ENCODE peak calls at places on chromosomes 1 and 21, in seven cellular contexts. S is GM20000; C is NCI-H510A treated with DMSO at 0.1 percent for 48 hours; Y is CD4-positive, alpha-beta memory T cell; E is activated CD4-positive, alpha-beta T cell treated with anti-CD3 and anti-CD28 coated beads, Interleukin-2, amount 50 U/mL, for 48 hours; N is GM12892; D is mucosa of gallbladder. O is an unnamed sample.

GRCh38 chr1:116329524-116330341 is 43.3 kb upstream of the ATP1A1 start:
- DNase-seq in S (no peak), C (no peak), Y (no peak), E (no peak), N (no peak), D (no peak), O (no peak)

GRCh38 chr21:45224189-45224938 is 63.3 kb downstream of the POFUT2 start:
- DNase-seq in S (no peak), C (no peak), Y (peak), E (peak), N (no peak), D (no peak), O (no peak)

GRCh38 chr21:36509966-36510742 is 30.2 kb upstream of the CLDN14 start:
- DNase-seq in S (no peak), C (peak), Y (no peak), E (no peak), N (no peak), D (peak), O (no peak)

GRCh38 chr1:217062566-217062965 is 339.3 kb upstream of the ESRRG start:
- DNase-seq in S (no peak), C (no peak), Y (no peak), E (no peak), N (no peak), D (no peak), O (no peak)

GRCh38 chr1:31848381-31848897 is 32.6 kb upstream of the SPOCD1 start:
- DNase-seq in S (no peak), C (no peak), Y (peak), E (peak), N (no peak), D (no peak), O (no peak)

GRCh38 chr1:22829001-22829989 is 118.7 kb downstream of the EPHB2 start:
- DNase-seq in S (no peak), C (no peak), Y (no peak), E (no peak), N (no peak), D (peak), O (no peak)

GRCh38 chr21:28959367-28960099 is 33.1 kb downstream of the LTN1 start:
- DNase-seq in S (no peak), C (no peak), Y (no peak), E (no peak), N (no peak), D (no peak), O (no peak)

GRCh38 chr1:202034683-202035462 is 24.5 kb downstream of the ELF3 start:
- DNase-seq in S (peak), C (peak), Y (no peak), E (no peak), N (no peak), D (peak), O (no peak)

GRCh38 chr1:154342836-154343472 is 17.6 kb downstream of the ATP8B2 start:
- DNase-seq in S (no peak), C (no peak), Y (peak), E (peak), N (no peak), D (no peak), O (peak)

GRCh38 chr1:212752934-212753497 is 38.6 kb downstream of the NSL1 start:
- DNase-seq in S (no peak), C (no peak), Y (no peak), E (no peak), N (no peak), D (no peak), O (no peak)

GRCh38 chr1:244361764-244362473 is 89.8 kb downstream of the ADSS2 start:
- DNase-seq in S (no peak), C (no peak), Y (no peak), E (no peak), N (no peak), D (no peak), O (no peak)

GRCh38 chr21:37564341-37564923 is 197.9 kb downstream of the DYRK1A start:
- DNase-seq in S (peak), C (peak), Y (peak), E (peak), N (no peak), D (peak), O (peak)

GRCh38 chr21:32951041-32951440 is 74.7 kb upstream of the OLIG2 start:
- DNase-seq in S (no peak), C (no peak), Y (no peak), E (no peak), N (no peak), D (no peak), O (no peak)

GRCh38 chr1:198330982-198331620 is 174.3 kb downstream of the NEK7 start:
- DNase-seq in S (no peak), C (no peak), Y (no peak), E (no peak), N (no peak), D (no peak), O (no peak)

GRCh38 chr1:179081696-179082307 is at the start of gene TOR3A:
- DNase-seq in S (peak), C (peak), Y (peak), E (peak), N (peak), D (peak), O (peak)